ENCODE peak calls at places on chromosomes 7 and 10, in ten cellular contexts. Y is uterus; F is activated CD4-positive, alpha-beta T cell treated with anti-CD3 and anti-CD28 coated beads, Interleukin-2, amount 50 U/mL, for 4 hours; P is hepatocyte; J is dermis blood vessel endothelial cell; D is stimulated activated CD8-positive, alpha-beta memory T cell treated with anti-CD3 and anti-CD28 coated beads, Interleukin-4, amount 100 ng/mL, for 24 hours; O is effector CD4-positive, alpha-beta T cell; E is OCI-LY7; W is IMR-90; X is activated T-helper 9 cell treated with anti-CD3 and anti-CD28 coated beads, Interleukin-2, amount 50 U/mL, for 16 hours. G is an unnamed sample.

GRCh38 chr7:150388709-150389531 is 9.8 kb downstream of the ZNF775 start:
- DNase-seq in P (peak), E (no peak), O (no peak), Y (peak), D (no peak), W (peak), F (no peak), J (peak), X (no peak), G (peak)

GRCh38 chr7:45978731-45979211 is 57.7 kb upstream of the IGFBP3 start:
- DNase-seq in W (peak), P (no peak), Y (no peak), D (no peak), F (no peak), E (no peak), X (no peak), J (no peak), O (no peak), G (no peak)

GRCh38 chr7:138066954-138067394 is 9.3 kb upstream of the AKR1D1 start:
- DNase-seq in D (no peak), O (no peak), E (no peak), X (no peak), F (no peak), P (no peak), Y (no peak), W (no peak), J (no peak), G (no peak)

GRCh38 chr10:110495731-110496552 is 1.8 kb upstream of the DUSP5 start:
- DNase-seq in E (no peak), F (peak), P (peak), Y (peak), X (peak), J (peak), O (peak), D (no peak), W (peak), G (peak)

GRCh38 chr10:26485150-26485941 is 47.2 kb downstream of the APBB1IP start:
- DNase-seq in X (no peak), D (no peak), W (no peak), F (no peak), Y (no peak), J (no peak), E (no peak), O (no peak), P (peak), G (no peak)

GRCh38 chr7:141928147-141928894 is 12.1 kb downstream of the OR9A4 start:
- DNase-seq in W (no peak), O (no peak), J (no peak), P (no peak), X (no peak), E (no peak), Y (no peak), F (no peak), D (no peak), G (no peak)

GRCh38 chr10:17787087-17787942 is 21.8 kb upstream of the MRC1 start:
- DNase-seq in F (no peak), Y (no peak), E (no peak), X (no peak), P (peak), W (peak), O (no peak), J (peak), D (no peak), G (no peak)

GRCh38 chr7:4842302-4843064 is 19.3 kb downstream of the PAPOLB start:
- DNase-seq in Y (no peak), D (no peak), F (no peak), J (peak), X (no peak), W (peak), E (no peak), P (peak), O (no peak), G (no peak)

GRCh38 chr10:58967551-58968418 is 208.7 kb upstream of the PHYHIPL start:
- DNase-seq in D (no peak), F (no peak), X (no peak), P (peak), E (no peak), J (no peak), O (no peak), Y (no peak), W (no peak), G (no peak)

GRCh38 chr10:27147701-27148100 is 6.5 kb downstream of the YME1L1 start:
- DNase-seq in E (no peak), X (no peak), O (no peak), W (no peak), Y (no peak), P (no peak), J (no peak), D (no peak), F (no peak), G (no peak)